ENCODE peak calls at places on chromosome 22, in nine cellular contexts. One of them, this sample, is unnamed.

GRCh38 chr22:29216873-29217666 is 11.4 kb downstream of the EMID1 start:
- DNase-seq in stimulated activated CD4-positive, alpha-beta T cell treated with anti-CD3 and anti-CD28 coated beads, Interleukin-4, amount 100 ng/mL, for 4 hours: no peak
- DNase-seq in CD14-positive monocyte: peak
- DNase-seq in activated CD4-positive, alpha-beta T cell treated with anti-CD3 and anti-CD28 coated beads for 4 hours: no peak
- DNase-seq in cardiac muscle cell: peak
- DNase-seq in HEK293T: no peak
- DNase-seq in Daoy: peak
- DNase-seq in CD4-positive, alpha-beta memory T cell: no peak
- DNase-seq in ACHN: no peak
- DNase-seq in this sample: peak

GRCh38 chr22:19438286-19438685 is 5.9 kb downstream of the MRPL40 start:
- DNase-seq in ACHN: no peak
- DNase-seq in HEK293T: no peak
- DNase-seq in cardiac muscle cell: no peak
- DNase-seq in Daoy: no peak
- DNase-seq in CD14-positive monocyte: no peak
- DNase-seq in stimulated activated CD4-positive, alpha-beta T cell treated with anti-CD3 and anti-CD28 coated beads, Interleukin-4, amount 100 ng/mL, for 4 hours: no peak
- DNase-seq in CD4-positive, alpha-beta memory T cell: no peak
- DNase-seq in activated CD4-positive, alpha-beta T cell treated with anti-CD3 and anti-CD28 coated beads for 4 hours: no peak
- DNase-seq in this sample: no peak

GRCh38 chr22:17159504-17159951 is 451 bp upstream of the HDHD5 start:
- DNase-seq in HEK293T: peak
- DNase-seq in activated CD4-positive, alpha-beta T cell treated with anti-CD3 and anti-CD28 coated beads for 4 hours: peak
- DNase-seq in stimulated activated CD4-positive, alpha-beta T cell treated with anti-CD3 and anti-CD28 coated beads, Interleukin-4, amount 100 ng/mL, for 4 hours: peak
- DNase-seq in cardiac muscle cell: peak
- DNase-seq in Daoy: peak
- DNase-seq in ACHN: peak
- DNase-seq in CD4-positive, alpha-beta memory T cell: peak
- DNase-seq in CD14-positive monocyte: no peak
- DNase-seq in this sample: peak

GRCh38 chr22:40685406-40685805 is 6.1 kb downstream of the MCHR1 start:
- DNase-seq in ACHN: no peak
- DNase-seq in cardiac muscle cell: no peak
- DNase-seq in CD14-positive monocyte: no peak
- DNase-seq in CD4-positive, alpha-beta memory T cell: peak
- DNase-seq in stimulated activated CD4-positive, alpha-beta T cell treated with anti-CD3 and anti-CD28 coated beads, Interleukin-4, amount 100 ng/mL, for 4 hours: no peak
- DNase-seq in Daoy: no peak
- DNase-seq in HEK293T: no peak
- DNase-seq in activated CD4-positive, alpha-beta T cell treated with anti-CD3 and anti-CD28 coated beads for 4 hours: no peak
- DNase-seq in this sample: no peak

GRCh38 chr22:32987081-32987631 is 71.0 kb downstream of the SYN3 start:
- DNase-seq in CD14-positive monocyte: no peak
- DNase-seq in stimulated activated CD4-positive, alpha-beta T cell treated with anti-CD3 and anti-CD28 coated beads, Interleukin-4, amount 100 ng/mL, for 4 hours: no peak
- DNase-seq in HEK293T: no peak
- DNase-seq in CD4-positive, alpha-beta memory T cell: no peak
- DNase-seq in activated CD4-positive, alpha-beta T cell treated with anti-CD3 and anti-CD28 coated beads for 4 hours: no peak
- DNase-seq in ACHN: no peak
- DNase-seq in cardiac muscle cell: no peak
- DNase-seq in Daoy: peak
- DNase-seq in this sample: no peak

GRCh38 chr22:38831166-38831945 is 12.5 kb downstream of the NPTXR start:
- DNase-seq in HEK293T: no peak
- DNase-seq in activated CD4-positive, alpha-beta T cell treated with anti-CD3 and anti-CD28 coated beads for 4 hours: no peak
- DNase-seq in CD4-positive, alpha-beta memory T cell: no peak
- DNase-seq in stimulated activated CD4-positive, alpha-beta T cell treated with anti-CD3 and anti-CD28 coated beads, Interleukin-4, amount 100 ng/mL, for 4 hours: no peak
- DNase-seq in cardiac muscle cell: peak
- DNase-seq in CD14-positive monocyte: peak
- DNase-seq in ACHN: peak
- DNase-seq in Daoy: peak
- DNase-seq in this sample: peak

GRCh38 chr22:40434745-40435144 is 64.4 kb downstream of the SGSM3 start:
- DNase-seq in HEK293T: no peak
- DNase-seq in CD4-positive, alpha-beta memory T cell: no peak
- DNase-seq in CD14-positive monocyte: peak
- DNase-seq in activated CD4-positive, alpha-beta T cell treated with anti-CD3 and anti-CD28 coated beads for 4 hours: no peak
- DNase-seq in stimulated activated CD4-positive, alpha-beta T cell treated with anti-CD3 and anti-CD28 coated beads, Interleukin-4, amount 100 ng/mL, for 4 hours: no peak
- DNase-seq in cardiac muscle cell: no peak
- DNase-seq in Daoy: no peak
- DNase-seq in ACHN: no peak
- DNase-seq in this sample: no peak

GRCh38 chr22:40803292-40803691 is 15.9 kb downstream of the SLC25A17 start:
- DNase-seq in CD14-positive monocyte: no peak
- DNase-seq in HEK293T: no peak
- DNase-seq in Daoy: no peak
- DNase-seq in cardiac muscle cell: no peak
- DNase-seq in stimulated activated CD4-positive, alpha-beta T cell treated with anti-CD3 and anti-CD28 coated beads, Interleukin-4, amount 100 ng/mL, for 4 hours: no peak
- DNase-seq in CD4-positive, alpha-beta memory T cell: no peak
- DNase-seq in activated CD4-positive, alpha-beta T cell treated with anti-CD3 and anti-CD28 coated beads for 4 hours: no peak
- DNase-seq in ACHN: no peak
- DNase-seq in this sample: no peak

GRCh38 chr22:24427500-24428164 is at the start of gene ADORA2A:
- DNase-seq in Daoy: no peak
- DNase-seq in HEK293T: no peak
- DNase-seq in CD4-positive, alpha-beta memory T cell: peak
- DNase-seq in cardiac muscle cell: no peak
- DNase-seq in ACHN: no peak
- DNase-seq in CD14-positive monocyte: peak
- DNase-seq in activated CD4-positive, alpha-beta T cell treated with anti-CD3 and anti-CD28 coated beads for 4 hours: peak
- DNase-seq in stimulated activated CD4-positive, alpha-beta T cell treated with anti-CD3 and anti-CD28 coated beads, Interleukin-4, amount 100 ng/mL, for 4 hours: peak
- DNase-seq in this sample: no peak

GRCh38 chr22:43882122-43882767 is 9.6 kb downstream of the PNPLA5 start:
- DNase-seq in activated CD4-positive, alpha-beta T cell treated with anti-CD3 and anti-CD28 coated beads for 4 hours: no peak
- DNase-seq in CD4-positive, alpha-beta memory T cell: no peak
- DNase-seq in Daoy: no peak
- DNase-seq in HEK293T: no peak
- DNase-seq in stimulated activated CD4-positive, alpha-beta T cell treated with anti-CD3 and anti-CD28 coated beads, Interleukin-4, amount 100 ng/mL, for 4 hours: no peak
- DNase-seq in cardiac muscle cell: no peak
- DNase-seq in ACHN: no peak
- DNase-seq in CD14-positive monocyte: no peak
- DNase-seq in this sample: no peak

GRCh38 chr22:38681784-38682335 is at the start of gene TOMM22:
- DNase-seq in CD4-positive, alpha-beta memory T cell: peak
- DNase-seq in ACHN: peak
- DNase-seq in stimulated activated CD4-positive, alpha-beta T cell treated with anti-CD3 and anti-CD28 coated beads, Interleukin-4, amount 100 ng/mL, for 4 hours: peak
- DNase-seq in activated CD4-positive, alpha-beta T cell treated with anti-CD3 and anti-CD28 coated beads for 4 hours: peak
- DNase-seq in cardiac muscle cell: peak
- DNase-seq in CD14-positive monocyte: peak
- DNase-seq in Daoy: peak
- DNase-seq in HEK293T: peak
- DNase-seq in this sample: peak

GRCh38 chr22:37237371-37238268 is 6.4 kb downstream of the RAC2 start:
- DNase-seq in activated CD4-positive, alpha-beta T cell treated with anti-CD3 and anti-CD28 coated beads for 4 hours: no peak
- DNase-seq in CD4-positive, alpha-beta memory T cell: no peak
- DNase-seq in stimulated activated CD4-positive, alpha-beta T cell treated with anti-CD3 and anti-CD28 coated beads, Interleukin-4, amount 100 ng/mL, for 4 hours: no peak
- DNase-seq in Daoy: peak
- DNase-seq in HEK293T: no peak
- DNase-seq in ACHN: no peak
- DNase-seq in CD14-positive monocyte: peak
- DNase-seq in cardiac muscle cell: peak
- DNase-seq in this sample: peak

GRCh38 chr22:47386812-47387510 is 624.5 kb downstream of the TBC1D22A start:
- DNase-seq in HEK293T: no peak
- DNase-seq in stimulated activated CD4-positive, alpha-beta T cell treated with anti-CD3 and anti-CD28 coated beads, Interleukin-4, amount 100 ng/mL, for 4 hours: no peak
- DNase-seq in ACHN: no peak
- DNase-seq in cardiac muscle cell: no peak
- DNase-seq in CD4-positive, alpha-beta memory T cell: no peak
- DNase-seq in activated CD4-positive, alpha-beta T cell treated with anti-CD3 and anti-CD28 coated beads for 4 hours: no peak
- DNase-seq in CD14-positive monocyte: peak
- DNase-seq in Daoy: peak
- DNase-seq in this sample: no peak

GRCh38 chr22:30876925-30877553 is 91.5 kb downstream of the MORC2 start:
- DNase-seq in activated CD4-positive, alpha-beta T cell treated with anti-CD3 and anti-CD28 coated beads for 4 hours: no peak
- DNase-seq in stimulated activated CD4-positive, alpha-beta T cell treated with anti-CD3 and anti-CD28 coated beads, Interleukin-4, amount 100 ng/mL, for 4 hours: no peak
- DNase-seq in cardiac muscle cell: peak
- DNase-seq in Daoy: no peak
- DNase-seq in ACHN: no peak
- DNase-seq in HEK293T: no peak
- DNase-seq in CD14-positive monocyte: no peak
- DNase-seq in CD4-positive, alpha-beta memory T cell: no peak
- DNase-seq in this sample: peak

GRCh38 chr22:46355369-46355995 is 20.0 kb downstream of the TRMU start:
- DNase-seq in ACHN: peak
- DNase-seq in CD4-positive, alpha-beta memory T cell: no peak
- DNase-seq in CD14-positive monocyte: peak
- DNase-seq in HEK293T: peak
- DNase-seq in Daoy: peak
- DNase-seq in stimulated activated CD4-positive, alpha-beta T cell treated with anti-CD3 and anti-CD28 coated beads, Interleukin-4, amount 100 ng/mL, for 4 hours: peak
- DNase-seq in activated CD4-positive, alpha-beta T cell treated with anti-CD3 and anti-CD28 coated beads for 4 hours: peak
- DNase-seq in cardiac muscle cell: peak
- DNase-seq in this sample: peak

GRCh38 chr22:45164217-45165123 is 745 bp downstream of the NUP50 start:
- DNase-seq in ACHN: peak
- DNase-seq in stimulated activated CD4-positive, alpha-beta T cell treated with anti-CD3 and anti-CD28 coated beads, Interleukin-4, amount 100 ng/mL, for 4 hours: peak
- DNase-seq in CD14-positive monocyte: no peak
- DNase-seq in activated CD4-positive, alpha-beta T cell treated with anti-CD3 and anti-CD28 coated beads for 4 hours: peak
- DNase-seq in Daoy: peak
- DNase-seq in HEK293T: peak
- DNase-seq in CD4-positive, alpha-beta memory T cell: peak
- DNase-seq in cardiac muscle cell: peak
- DNase-seq in this sample: peak

GRCh38 chr22:25105817-25106650 is 93.6 kb upstream of the CRYBB3 start:
- DNase-seq in stimulated activated CD4-positive, alpha-beta T cell treated with anti-CD3 and anti-CD28 coated beads, Interleukin-4, amount 100 ng/mL, for 4 hours: no peak
- DNase-seq in activated CD4-positive, alpha-beta T cell treated with anti-CD3 and anti-CD28 coated beads for 4 hours: no peak
- DNase-seq in ACHN: no peak
- DNase-seq in cardiac muscle cell: no peak
- DNase-seq in Daoy: no peak
- DNase-seq in HEK293T: no peak
- DNase-seq in CD14-positive monocyte: no peak
- DNase-seq in CD4-positive, alpha-beta memory T cell: no peak
- DNase-seq in this sample: no peak

GRCh38 chr22:31036671-31037550 is 44.2 kb upstream of the SMTN start:
- DNase-seq in cardiac muscle cell: peak
- DNase-seq in CD14-positive monocyte: no peak
- DNase-seq in stimulated activated CD4-positive, alpha-beta T cell treated with anti-CD3 and anti-CD28 coated beads, Interleukin-4, amount 100 ng/mL, for 4 hours: no peak
- DNase-seq in activated CD4-positive, alpha-beta T cell treated with anti-CD3 and anti-CD28 coated beads for 4 hours: no peak
- DNase-seq in HEK293T: no peak
- DNase-seq in Daoy: peak
- DNase-seq in ACHN: no peak
- DNase-seq in CD4-positive, alpha-beta memory T cell: no peak
- DNase-seq in this sample: peak

GRCh38 chr22:49883294-49883640 is 29.6 kb downstream of the ZBED4 start:
- DNase-seq in CD14-positive monocyte: no peak
- DNase-seq in stimulated activated CD4-positive, alpha-beta T cell treated with anti-CD3 and anti-CD28 coated beads, Interleukin-4, amount 100 ng/mL, for 4 hours: no peak
- DNase-seq in HEK293T: no peak
- DNase-seq in cardiac muscle cell: no peak
- DNase-seq in activated CD4-positive, alpha-beta T cell treated with anti-CD3 and anti-CD28 coated beads for 4 hours: no peak
- DNase-seq in Daoy: no peak
- DNase-seq in ACHN: no peak
- DNase-seq in CD4-positive, alpha-beta memory T cell: no peak
- DNase-seq in this sample: peak

GRCh38 chr22:46775364-46775758 is 12.9 kb downstream of the TBC1D22A start:
- DNase-seq in ACHN: no peak
- DNase-seq in stimulated activated CD4-positive, alpha-beta T cell treated with anti-CD3 and anti-CD28 coated beads, Interleukin-4, amount 100 ng/mL, for 4 hours: no peak
- DNase-seq in Daoy: no peak
- DNase-seq in cardiac muscle cell: no peak
- DNase-seq in CD4-positive, alpha-beta memory T cell: no peak
- DNase-seq in activated CD4-positive, alpha-beta T cell treated with anti-CD3 and anti-CD28 coated beads for 4 hours: no peak
- DNase-seq in HEK293T: no peak
- DNase-seq in CD14-positive monocyte: no peak
- DNase-seq in this sample: no peak

GRCh38 chr22:45398214-45398613 is 15.2 kb downstream of the SMC1B start:
- DNase-seq in stimulated activated CD4-positive, alpha-beta T cell treated with anti-CD3 and anti-CD28 coated beads, Interleukin-4, amount 100 ng/mL, for 4 hours: no peak
- DNase-seq in Daoy: no peak
- DNase-seq in HEK293T: no peak
- DNase-seq in activated CD4-positive, alpha-beta T cell treated with anti-CD3 and anti-CD28 coated beads for 4 hours: no peak
- DNase-seq in CD14-positive monocyte: no peak
- DNase-seq in ACHN: no peak
- DNase-seq in cardiac muscle cell: no peak
- DNase-seq in CD4-positive, alpha-beta memory T cell: no peak
- DNase-seq in this sample: no peak

This sample was measured in amniotic epithelial cell.